ENCODE peak calls at places on chromosomes 3 and 15, in four cellular contexts. D is M059J, T is NCI-H446, E is colonic mucosa. J is an unnamed sample.

GRCh38 chr3:184261270-184262165 is at the start of gene CAMK2N2:
- DNase-seq in D (peak; percentile 81), T (peak; percentile 90), E (peak; percentile 50), J (peak; percentile 95)

GRCh38 chr3:20511863-20512262 is 325.9 kb upstream of the SGO1 start:
- DNase-seq in D (peak; percentile 62), T (peak; percentile 3), E (no peak), J (peak; percentile 73)

GRCh38 chr3:23676093-23676492 is 129.7 kb upstream of the UBE2E1 start:
- DNase-seq in D (no peak), T (no peak), E (no peak), J (no peak)

GRCh38 chr15:42549052-42549491 is 434 bp downstream of the HAUS2 start:
- DNase-seq in D (peak; percentile 60), T (no peak), E (no peak), J (no peak)

GRCh38 chr3:15983232-15983631 is 185.5 kb upstream of the ANKRD28 start:
- DNase-seq in D (peak; percentile 92), T (no peak), E (no peak), J (no peak)

GRCh38 chr3:126155280-126155640 is 25.1 kb downstream of the ALDH1L1 start:
- DNase-seq in D (no peak), T (no peak), E (no peak), J (no peak)

GRCh38 chr15:49215768-49216739 is 46.0 kb downstream of the GALK2 start:
- DNase-seq in D (peak; percentile 83), T (no peak), E (no peak), J (peak; percentile 63)

GRCh38 chr3:35422826-35423601 is 216.3 kb upstream of the ARPP21 start:
- DNase-seq in D (no peak), T (no peak), E (no peak), J (no peak)

GRCh38 chr3:70358978-70359580 is 46.6 kb upstream of the MDFIC2 start:
- DNase-seq in D (peak; percentile 18), T (no peak), E (peak; percentile 19), J (peak; percentile 45)

GRCh38 chr3:194586839-194587238 is 46.4 kb downstream of the TMEM44 start:
- DNase-seq in D (peak; percentile 91), T (no peak), E (no peak), J (no peak)

GRCh38 chr3:9208713-9209112 is 40.7 kb downstream of the SRGAP3 start:
- DNase-seq in D (no peak), T (no peak), E (no peak), J (no peak)

GRCh38 chr15:85412956-85413854 is 32.8 kb downstream of the AKAP13 start:
- DNase-seq in D (peak; percentile 95), T (no peak), E (peak; percentile 73), J (peak; percentile 67)

GRCh38 chr3:64837126-64837738 is 149.4 kb upstream of the ADAMTS9 start:
- DNase-seq in D (no peak), T (no peak), E (no peak), J (no peak)

GRCh38 chr3:117719316-117719926 is 1009.8 kb downstream of the TUSC7 start:
- DNase-seq in D (peak; percentile 19), T (peak; percentile 13), E (no peak), J (no peak)

GRCh38 chr15:98943609-98944111 is 63.9 kb downstream of the PGPEP1L start:
- DNase-seq in D (peak; percentile 45), T (no peak), E (no peak), J (no peak)

GRCh38 chr3:10361375-10361774 is 40.5 kb upstream of the SEC13 start:
- DNase-seq in D (no peak), T (no peak), E (no peak), J (no peak)

GRCh38 chr15:41558400-41559238 is at the start of gene TYRO3:
- DNase-seq in D (peak; percentile 53), T (no peak), E (peak; percentile 64), J (peak; percentile 85)

J was measured in endodermal cell.